ENCODE peak calls at places on chromosome 19, in four cellular contexts. H, T, V and Z are unnamed samples.

GRCh38 chr19:33446156-33446917 is 72.8 kb downstream of the CEBPG start:
- DNase-seq in T (no peak), H (no peak), V (no peak), Z (no peak)

GRCh38 chr19:46863818-46864629 is 3.2 kb downstream of the ARHGAP35 start:
- DNase-seq in T (peak), V (peak), H (no peak), Z (no peak)

GRCh38 chr19:24078688-24079087 is 8.3 kb upstream of the ZNF254 start:
- DNase-seq in H (no peak), T (no peak), V (no peak), Z (no peak)

GRCh38 chr19:19820774-19821315 is 705 bp downstream of the ZNF506 start:
- DNase-seq in V (no peak), H (no peak), T (no peak), Z (no peak)

GRCh38 chr19:4390017-4390861 is 10.1 kb downstream of the SH3GL1 start:
- DNase-seq in H (no peak), T (no peak), V (peak), Z (no peak)

GRCh38 chr19:18156841-18157464 is 4.0 kb downstream of the PIK3R2 start:
- DNase-seq in H (no peak), T (peak), V (peak), Z (no peak)

GRCh38 chr19:5246554-5247155 is 94.0 kb downstream of the PTPRS start:
- DNase-seq in V (no peak), T (no peak), H (peak), Z (no peak)

GRCh38 chr19:43779820-43780219 is 953 bp downstream of the KCNN4 start:
- DNase-seq in T (no peak), H (no peak), V (no peak), Z (no peak)

GRCh38 chr19:33686687-33687541 is 65.2 kb downstream of the CHST8 start:
- DNase-seq in V (no peak), H (no peak), T (no peak), Z (no peak)

GRCh38 chr19:41587838-41588210 is 11.9 kb downstream of the CEACAM21 start:
- DNase-seq in T (no peak), V (no peak), H (no peak), Z (no peak)

GRCh38 chr19:10551698-10552301 is 8.1 kb downstream of the ATG4D start:
- DNase-seq in H (peak), T (no peak), V (peak), Z (no peak)

GRCh38 chr19:51010066-51010795 is 8.8 kb upstream of the KLK8 start:
- DNase-seq in H (no peak), V (no peak), T (no peak), Z (no peak)

GRCh38 chr19:2358548-2359173 is 1.4 kb upstream of the TMPRSS9 start:
- DNase-seq in H (no peak), T (no peak), V (no peak), Z (no peak)

GRCh38 chr19:7618771-7619510 is 10.4 kb downstream of the XAB2 start:
- DNase-seq in H (no peak), V (no peak), T (no peak), Z (no peak)